ENCODE peak calls at places on chromosomes 7 and 10, in ten cellular contexts. H is BE2C; A is foreskin fibroblast; Z is fibroblast of pulmonary artery; D is CD4-positive, alpha-beta memory T cell; Q is transverse colon; P is AG04449; N is tibial artery; F is GM06990; C is GM23248. E is an unnamed sample.

GRCh38 chr10:117752103-117752502 is 209.6 kb downstream of the EMX2 start:
- DNase-seq in Z (no peak), Q (no peak), P (no peak), C (no peak), F (no peak), D (no peak), H (no peak), N (no peak), A (no peak), E (no peak)

GRCh38 chr10:17100586-17100985 is 29.0 kb downstream of the CUBN start:
- DNase-seq in C (no peak), Q (no peak), Z (no peak), P (no peak), F (no peak), H (no peak), D (no peak), A (no peak), N (no peak), E (peak; percentile 70)

GRCh38 chr7:151231964-151232271 is 365 bp upstream of the CHPF2 start:
- DNase-seq in Q (no peak), P (no peak), H (no peak), N (no peak), F (no peak), Z (peak; percentile 53), D (no peak), A (no peak), C (no peak), E (no peak)

GRCh38 chr10:110168601-110169481 is 38.6 kb upstream of the MXI1 start:
- DNase-seq in P (no peak), N (no peak), D (no peak), Q (no peak), A (no peak), F (no peak), Z (no peak), C (no peak), H (no peak), E (no peak)

GRCh38 chr7:53191296-53191695 is 155.9 kb downstream of the POM121L12 start:
- DNase-seq in P (no peak), F (no peak), D (no peak), A (no peak), C (no peak), Z (no peak), H (no peak), Q (no peak), N (no peak), E (no peak)

GRCh38 chr7:90896458-90896857 is 300.3 kb downstream of the CDK14 start:
- DNase-seq in N (no peak), H (no peak), D (no peak), A (no peak), F (no peak), P (no peak), Z (no peak), C (peak; percentile 38), Q (no peak), E (peak; percentile 28)

GRCh38 chr7:124940306-124940705 is 10.7 kb upstream of the POT1 start:
- DNase-seq in H (no peak), D (no peak), C (peak; percentile 19), Q (no peak), N (no peak), F (no peak), Z (peak; percentile 62), P (no peak), A (no peak), E (peak; percentile 15)

GRCh38 chr7:155951554-155952158 is 139.4 kb upstream of the SHH start:
- DNase-seq in N (no peak), Z (peak; percentile 72), A (no peak), H (no peak), D (no peak), F (no peak), P (no peak), Q (peak; percentile 25), C (peak; percentile 16), E (peak; percentile 61)

GRCh38 chr7:34075976-34076375 is 170.6 kb downstream of the BMPER start:
- DNase-seq in Q (no peak), P (no peak), H (no peak), C (peak; percentile 92), A (no peak), N (no peak), Z (no peak), F (no peak), D (no peak), E (peak; percentile 78)

GRCh38 chr7:27151341-27151944 is 940 bp downstream of the HOXA3 start:
- DNase-seq in C (peak; percentile 58), N (no peak), F (no peak), A (no peak), Z (no peak), H (no peak), D (no peak), Q (no peak), P (no peak), E (peak; percentile 22)

GRCh38 chr7:27154369-27154768 is 2.0 kb upstream of the HOXA3 start:
- DNase-seq in N (no peak), D (no peak), Z (no peak), Q (peak; percentile 21), F (no peak), P (no peak), C (no peak), A (no peak), H (no peak), E (no peak)

GRCh38 chr7:27151945-27152815 is at the start of gene HOXA3:
- DNase-seq in F (no peak), Q (peak; percentile 84), H (peak; percentile 10), Z (no peak), A (no peak), C (peak; percentile 89), D (no peak), P (no peak), N (peak; percentile 78), E (peak; percentile 85)

GRCh38 chr7:27153526-27153925 is 1.1 kb upstream of the HOXA3 start:
- DNase-seq in C (no peak), A (no peak), Q (no peak), P (no peak), F (no peak), Z (no peak), N (no peak), D (no peak), H (no peak), E (peak; percentile 43)

GRCh38 chr7:27152816-27153486 is 568 bp upstream of the HOXA3 start:
- DNase-seq in P (no peak), C (no peak), Z (no peak), H (peak; percentile 3), D (no peak), F (no peak), A (no peak), Q (no peak), N (no peak), E (no peak)
- H3K4me3 ChIP-seq in P (peak overlapping the region; percentile 72), C (peak overlapping the region; percentile 89), Z (no peak overlapping the region), H (no peak overlapping the region), D (no peak overlapping the region), F (no peak overlapping the region), A (peak overlapping the region; percentile 65), Q (peak overlapping the region; percentile 73), N (peak overlapping the region; percentile 66), E (peak overlapping the region; percentile 72)

DNA sequence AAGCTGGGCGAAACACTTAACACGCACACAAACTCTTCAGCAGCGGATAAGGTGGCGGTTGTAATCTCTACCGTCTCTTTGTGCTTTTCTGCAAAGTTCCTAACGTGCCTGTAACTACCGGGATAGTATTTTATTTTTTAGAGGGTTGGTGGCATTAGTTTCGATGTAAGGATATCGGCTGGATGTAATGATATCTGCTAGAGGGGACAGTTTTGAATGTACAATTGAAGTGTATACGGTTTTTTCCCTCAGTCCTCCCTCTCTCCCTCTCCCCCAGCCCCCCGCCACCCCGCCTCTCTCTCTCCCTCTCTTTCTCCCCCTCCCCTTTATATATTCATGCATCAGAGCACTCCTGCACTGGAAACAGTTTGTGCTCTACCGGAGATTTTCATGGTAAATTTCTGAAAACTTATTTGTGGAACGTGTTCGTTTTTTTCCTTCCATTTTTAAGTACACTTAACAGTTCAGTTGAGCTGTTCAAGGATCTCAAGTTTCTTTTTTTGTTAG is 1.6 kb downstream of the GLCCI1 start:
- DNase-seq in C (peak; percentile 22), P (no peak), H (peak; percentile 55), Q (no peak), F (no peak), D (no peak), A (no peak), N (no peak), Z (no peak), E (no peak)
- H3K4me3 ChIP-seq in C (peak overlapping the region; percentile 83), P (peak overlapping the region; percentile 78), H (peak overlapping the region; percentile 90), Q (peak overlapping the region; percentile 78), F (peak overlapping the region; percentile 87), D (peak overlapping the region; percentile 96), A (peak overlapping the region; percentile 78), N (peak overlapping the region; percentile 99), Z (peak overlapping the region; percentile 76), E (peak overlapping the region; percentile 85)

DNA sequence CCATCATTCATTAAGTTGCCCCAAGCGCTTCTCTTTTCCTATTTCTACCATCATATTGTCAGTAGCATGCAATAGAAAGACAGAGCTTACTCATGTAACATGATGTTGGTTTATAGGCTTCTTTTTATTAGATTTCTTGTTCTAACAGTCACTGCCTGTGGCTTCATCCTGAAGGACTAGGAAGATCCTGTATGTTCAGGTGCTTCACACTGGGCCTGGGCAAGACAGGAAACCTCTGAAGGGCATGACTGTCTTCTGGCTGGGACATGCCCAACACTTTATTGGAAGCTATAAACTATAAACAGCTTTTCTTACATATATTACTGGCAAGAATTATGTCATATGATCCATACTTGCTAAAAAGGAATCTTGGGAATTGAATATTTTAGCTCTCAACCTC is 258.4 kb upstream of the AKR1E2 start:
- DNase-seq in N (no peak), Q (no peak), Z (no peak), A (no peak), P (no peak), D (no peak), H (no peak), F (no peak), C (no peak), E (no peak)
- H3K4me3 ChIP-seq in N (no peak overlapping the region), Q (no peak overlapping the region), Z (no peak overlapping the region), A (no peak overlapping the region), P (no peak overlapping the region), D (no peak overlapping the region), H (no peak overlapping the region), F (no peak overlapping the region), C (no peak overlapping the region), E (no peak overlapping the region)

GRCh38 chr10:133358162-133358919 is 522 bp upstream of the FUOM start:
- DNase-seq in A (peak; percentile 41), P (no peak), C (no peak), Z (no peak), F (no peak), Q (no peak), N (no peak), H (no peak), D (no peak), E (no peak)
- H3K4me3 ChIP-seq in A (no peak overlapping the region), P (no peak overlapping the region), C (no peak overlapping the region), Z (no peak overlapping the region), F (no peak overlapping the region), Q (no peak overlapping the region), N (peak overlapping the region; percentile 56), H (no peak overlapping the region), D (no peak overlapping the region), E (no peak overlapping the region)

GRCh38 chr10:58516118-58516517 is 3.4 kb downstream of the BICC1 start:
- DNase-seq in Z (no peak), F (no peak), H (no peak), Q (no peak), P (no peak), D (no peak), C (no peak), A (no peak), N (no peak), E (peak; percentile 23)
- H3K4me3 ChIP-seq in Z (peak overlapping the region; percentile 76), F (no peak overlapping the region), H (no peak overlapping the region), Q (no peak overlapping the region), P (no peak overlapping the region), D (no peak overlapping the region), C (peak overlapping the region; percentile 84), A (peak overlapping the region; percentile 83), N (no peak overlapping the region), E (no peak overlapping the region)

E was measured in fibroblast of mammary gland.